ENCODE peak calls at places on chromosome 20, in ten cellular contexts. One of them, this sample, is unnamed.
A peak's percentile ranks its signal among the peaks of the same experiment; 100 is the strongest.

GRCh38 chr20:18279231-18279630 is 9.1 kb upstream of the ZNF133 start:
- DNase-seq in GM23338: no peak
- DNase-seq in neural progenitor cell: no peak
- DNase-seq in K562: no peak
- DNase-seq in fibroblast of lung: no peak
- DNase-seq in hepatocyte: no peak
- DNase-seq in keratinocyte: peak; percentile 55
- DNase-seq in HCT116: no peak
- DNase-seq in A673: no peak
- DNase-seq in GM23248: peak; percentile 54
- DNase-seq in this sample: peak; percentile 79

GRCh38 chr20:9200620-9201019 is 131.7 kb downstream of the PLCB4 start:
- DNase-seq in GM23338: no peak
- DNase-seq in neural progenitor cell: no peak
- DNase-seq in K562: peak; percentile 11
- DNase-seq in fibroblast of lung: peak; percentile 95
- DNase-seq in hepatocyte: peak; percentile 24
- DNase-seq in keratinocyte: no peak
- DNase-seq in HCT116: peak; percentile 36
- DNase-seq in A673: peak; percentile 4
- DNase-seq in GM23248: peak; percentile 64
- DNase-seq in this sample: peak; percentile 14

GRCh38 chr20:34479627-34480026 is 36.6 kb upstream of the DYNLRB1 start:
- DNase-seq in GM23338: no peak
- DNase-seq in neural progenitor cell: no peak
- DNase-seq in K562: no peak
- DNase-seq in fibroblast of lung: no peak
- DNase-seq in hepatocyte: no peak
- DNase-seq in keratinocyte: no peak
- DNase-seq in HCT116: no peak
- DNase-seq in A673: no peak
- DNase-seq in GM23248: no peak
- DNase-seq in this sample: no peak

GRCh38 chr20:24959591-24960301 is 10.7 kb downstream of the CST7 start:
- DNase-seq in GM23338: no peak
- DNase-seq in neural progenitor cell: no peak
- DNase-seq in K562: no peak
- DNase-seq in fibroblast of lung: no peak
- DNase-seq in hepatocyte: no peak
- DNase-seq in keratinocyte: no peak
- DNase-seq in HCT116: no peak
- DNase-seq in A673: no peak
- DNase-seq in GM23248: no peak
- DNase-seq in this sample: no peak

GRCh38 chr20:36543187-36544133 is 2.1 kb downstream of the MYL9 start:
- DNase-seq in GM23338: no peak
- DNase-seq in neural progenitor cell: no peak
- DNase-seq in K562: no peak
- DNase-seq in fibroblast of lung: peak; percentile 74
- DNase-seq in hepatocyte: no peak
- DNase-seq in keratinocyte: no peak
- DNase-seq in HCT116: no peak
- DNase-seq in A673: no peak
- DNase-seq in GM23248: peak; percentile 92
- DNase-seq in this sample: no peak

GRCh38 chr20:43774754-43775153 is 48.0 kb upstream of the GTSF1L start:
- DNase-seq in GM23338: no peak
- DNase-seq in neural progenitor cell: no peak
- DNase-seq in K562: no peak
- DNase-seq in fibroblast of lung: no peak
- DNase-seq in hepatocyte: no peak
- DNase-seq in keratinocyte: no peak
- DNase-seq in HCT116: no peak
- DNase-seq in A673: no peak
- DNase-seq in GM23248: no peak
- DNase-seq in this sample: no peak

GRCh38 chr20:2603816-2604505 is 48.5 kb upstream of the NOP56 start:
- DNase-seq in GM23338: no peak
- DNase-seq in neural progenitor cell: no peak
- DNase-seq in K562: no peak
- DNase-seq in fibroblast of lung: no peak
- DNase-seq in hepatocyte: no peak
- DNase-seq in keratinocyte: no peak
- DNase-seq in HCT116: no peak
- DNase-seq in A673: no peak
- DNase-seq in GM23248: no peak
- DNase-seq in this sample: no peak

GRCh38 chr20:35902545-35902941 is 51.8 kb downstream of the SCAND1 start:
- DNase-seq in GM23338: no peak
- DNase-seq in neural progenitor cell: no peak
- DNase-seq in K562: peak; percentile 64
- DNase-seq in fibroblast of lung: no peak
- DNase-seq in hepatocyte: peak; percentile 11
- DNase-seq in keratinocyte: no peak
- DNase-seq in HCT116: no peak
- DNase-seq in A673: no peak
- DNase-seq in GM23248: no peak
- DNase-seq in this sample: peak; percentile 48

GRCh38 chr20:19314619-19315018 is 102.2 kb downstream of the SLC24A3 start:
- DNase-seq in GM23338: no peak
- DNase-seq in neural progenitor cell: no peak
- DNase-seq in K562: no peak
- DNase-seq in fibroblast of lung: no peak
- DNase-seq in hepatocyte: no peak
- DNase-seq in keratinocyte: peak; percentile 89
- DNase-seq in HCT116: no peak
- DNase-seq in A673: no peak
- DNase-seq in GM23248: no peak
- DNase-seq in this sample: peak; percentile 71

GRCh38 chr20:53940883-53941546 is 129.4 kb downstream of the BCAS1 start:
- DNase-seq in GM23338: peak; percentile 51
- DNase-seq in neural progenitor cell: peak; percentile 51
- DNase-seq in K562: peak; percentile 63
- DNase-seq in fibroblast of lung: peak; percentile 96
- DNase-seq in hepatocyte: no peak
- DNase-seq in keratinocyte: no peak
- DNase-seq in HCT116: no peak
- DNase-seq in A673: no peak
- DNase-seq in GM23248: peak; percentile 93
- DNase-seq in this sample: peak; percentile 83

GRCh38 chr20:63552481-63553249 is 1.3 kb upstream of the FNDC11 start:
- DNase-seq in GM23338: peak; percentile 68
- DNase-seq in neural progenitor cell: no peak
- DNase-seq in K562: peak; percentile 85
- DNase-seq in fibroblast of lung: no peak
- DNase-seq in hepatocyte: no peak
- DNase-seq in keratinocyte: peak; percentile 82
- DNase-seq in HCT116: no peak
- DNase-seq in A673: no peak
- DNase-seq in GM23248: no peak
- DNase-seq in this sample: peak; percentile 39

GRCh38 chr20:44582321-44583025 is at the start of gene PKIG:
- DNase-seq in GM23338: no peak
- DNase-seq in neural progenitor cell: peak; percentile 54
- DNase-seq in K562: peak; percentile 39
- DNase-seq in fibroblast of lung: peak; percentile 89
- DNase-seq in hepatocyte: peak; percentile 37
- DNase-seq in keratinocyte: no peak
- DNase-seq in HCT116: no peak
- DNase-seq in A673: peak; percentile 81
- DNase-seq in GM23248: peak; percentile 88
- DNase-seq in this sample: peak; percentile 45

GRCh38 chr20:47993035-47993755 is 207.9 kb upstream of the SULF2 start:
- DNase-seq in GM23338: no peak
- DNase-seq in neural progenitor cell: no peak
- DNase-seq in K562: no peak
- DNase-seq in fibroblast of lung: no peak
- DNase-seq in hepatocyte: peak; percentile 35
- DNase-seq in keratinocyte: no peak
- DNase-seq in HCT116: no peak
- DNase-seq in A673: no peak
- DNase-seq in GM23248: no peak
- DNase-seq in this sample: no peak

GRCh38 chr20:37968726-37969401 is 64.4 kb downstream of the TTI1 start:
- DNase-seq in GM23338: peak; percentile 45
- DNase-seq in neural progenitor cell: peak; percentile 58
- DNase-seq in K562: no peak
- DNase-seq in fibroblast of lung: no peak
- DNase-seq in hepatocyte: no peak
- DNase-seq in keratinocyte: no peak
- DNase-seq in HCT116: no peak
- DNase-seq in A673: peak; percentile 74
- DNase-seq in GM23248: peak; percentile 18
- DNase-seq in this sample: no peak

GRCh38 chr20:10696650-10697049 is 22.9 kb upstream of the JAG1 start:
- DNase-seq in GM23338: peak; percentile 75
- DNase-seq in neural progenitor cell: peak; percentile 14
- DNase-seq in K562: peak; percentile 33
- DNase-seq in fibroblast of lung: no peak
- DNase-seq in hepatocyte: no peak
- DNase-seq in keratinocyte: no peak
- DNase-seq in HCT116: no peak
- DNase-seq in A673: peak; percentile 35
- DNase-seq in GM23248: no peak
- DNase-seq in this sample: no peak

GRCh38 chr20:2742934-2743559 is 50.5 kb downstream of the EBF4 start:
- DNase-seq in GM23338: peak; percentile 90
- DNase-seq in neural progenitor cell: peak; percentile 89
- DNase-seq in K562: peak; percentile 70
- DNase-seq in fibroblast of lung: peak; percentile 39
- DNase-seq in hepatocyte: peak; percentile 83
- DNase-seq in keratinocyte: peak; percentile 15
- DNase-seq in HCT116: peak; percentile 54
- DNase-seq in A673: peak; percentile 82
- DNase-seq in GM23248: peak; percentile 80
- DNase-seq in this sample: peak; percentile 54

GRCh38 chr20:48128436-48128835 is 343.2 kb upstream of the SULF2 start:
- DNase-seq in GM23338: no peak
- DNase-seq in neural progenitor cell: no peak
- DNase-seq in K562: no peak
- DNase-seq in fibroblast of lung: peak; percentile 37
- DNase-seq in hepatocyte: no peak
- DNase-seq in keratinocyte: no peak
- DNase-seq in HCT116: no peak
- DNase-seq in A673: no peak
- DNase-seq in GM23248: peak; percentile 30
- DNase-seq in this sample: peak; percentile 62

GRCh38 chr20:54199721-54200176 is 8.1 kb upstream of the PFDN4 start:
- DNase-seq in GM23338: peak; percentile 88
- DNase-seq in neural progenitor cell: peak; percentile 73
- DNase-seq in K562: peak; percentile 78
- DNase-seq in fibroblast of lung: peak; percentile 56
- DNase-seq in hepatocyte: peak; percentile 85
- DNase-seq in keratinocyte: no peak
- DNase-seq in HCT116: peak; percentile 71
- DNase-seq in A673: peak; percentile 79
- DNase-seq in GM23248: peak; percentile 78
- DNase-seq in this sample: peak; percentile 70

GRCh38 chr20:32555584-32555983 is 29.5 kb downstream of the NOL4L start:
- DNase-seq in GM23338: no peak
- DNase-seq in neural progenitor cell: no peak
- DNase-seq in K562: no peak
- DNase-seq in fibroblast of lung: no peak
- DNase-seq in hepatocyte: no peak
- DNase-seq in keratinocyte: no peak
- DNase-seq in HCT116: no peak
- DNase-seq in A673: no peak
- DNase-seq in GM23248: no peak
- DNase-seq in this sample: no peak
- TF ChIP-seq EZH2 in GM23338: no peak
- TF ChIP-seq EZH2 in neural progenitor cell: no peak
- TF ChIP-seq EZH2 in K562: no peak
- TF ChIP-seq EZH2 in fibroblast of lung: no peak
- TF ChIP-seq EZH2 in hepatocyte: no peak
- TF ChIP-seq EZH2 in keratinocyte: no peak
- TF ChIP-seq EZH2 in HCT116: no peak
- TF ChIP-seq EZH2 in A673: no peak
- TF ChIP-seq EZH2 in GM23248: no peak
- TF ChIP-seq EZH2 in this sample: no peak

GRCh38 chr20:8155848-8156602 is 24.0 kb downstream of the PLCB1 start:
- DNase-seq in GM23338: no peak
- DNase-seq in neural progenitor cell: no peak
- DNase-seq in K562: no peak
- DNase-seq in fibroblast of lung: peak; percentile 43
- DNase-seq in hepatocyte: no peak
- DNase-seq in keratinocyte: no peak
- DNase-seq in HCT116: no peak
- DNase-seq in A673: no peak
- DNase-seq in GM23248: peak; percentile 15
- DNase-seq in this sample: no peak
- H3K4me1 ChIP-seq in GM23338: no peaks in the 10 kb centered on the region
- H3K4me1 ChIP-seq in neural progenitor cell: peaks cover 4% of the 10 kb centered on the region
- H3K4me1 ChIP-seq in K562: no peaks in the 10 kb centered on the region
- H3K4me1 ChIP-seq in fibroblast of lung: peaks cover 15% of the 10 kb centered on the region
- H3K4me1 ChIP-seq in hepatocyte: peaks cover 15% of the 10 kb centered on the region
- H3K4me1 ChIP-seq in keratinocyte: no peaks in the 10 kb centered on the region
- H3K4me1 ChIP-seq in HCT116: peaks cover 24% of the 10 kb centered on the region
- H3K4me1 ChIP-seq in A673: peaks cover 57% of the 10 kb centered on the region
- H3K4me1 ChIP-seq in GM23248: peaks cover 48% of the 10 kb centered on the region
- H3K4me1 ChIP-seq in this sample: no peaks in the 10 kb centered on the region

DNA sequence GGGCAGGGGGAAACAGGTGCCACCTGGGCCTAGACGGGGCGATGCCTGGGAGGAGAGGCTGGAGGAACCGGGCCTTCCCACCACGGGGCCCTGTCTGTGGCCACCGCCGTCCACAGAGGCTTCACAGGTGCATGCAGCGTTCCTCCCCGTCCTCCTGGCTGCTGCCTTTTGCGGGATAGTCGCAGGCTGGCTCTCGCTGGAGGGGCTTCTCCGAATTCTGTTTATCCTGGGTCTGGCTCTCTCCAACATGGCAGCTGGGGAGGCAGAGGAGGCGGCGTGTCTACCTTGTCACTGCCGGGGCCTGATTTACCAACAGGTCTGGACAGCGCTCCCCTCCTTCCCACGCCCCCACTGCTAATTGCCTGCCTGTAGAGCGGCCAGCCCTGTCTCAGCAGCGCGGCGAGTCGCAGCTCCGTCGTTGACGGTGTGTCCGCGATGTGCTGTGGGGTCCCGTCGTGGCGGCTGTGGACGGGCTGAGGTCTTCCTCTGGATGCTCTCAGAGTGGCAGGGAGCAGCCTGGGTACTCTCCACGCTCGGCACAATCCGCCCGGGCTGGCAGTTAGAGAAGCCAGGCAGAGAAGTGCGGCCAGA is 262.9 kb downstream of the TAF4 start:
- DNase-seq in GM23338: no peak
- DNase-seq in neural progenitor cell: peak; percentile 36
- DNase-seq in K562: no peak
- DNase-seq in fibroblast of lung: no peak
- DNase-seq in hepatocyte: no peak
- DNase-seq in keratinocyte: no peak
- DNase-seq in HCT116: no peak
- DNase-seq in A673: no peak
- DNase-seq in GM23248: no peak
- DNase-seq in this sample: peak; percentile 11
- TF ChIP-seq EZH2 in GM23338: no peak
- TF ChIP-seq EZH2 in neural progenitor cell: no peak
- TF ChIP-seq EZH2 in K562: no peak
- TF ChIP-seq EZH2 in fibroblast of lung: no peak
- TF ChIP-seq EZH2 in hepatocyte: no peak
- TF ChIP-seq EZH2 in keratinocyte: peak; percentile 23
- TF ChIP-seq EZH2 in HCT116: no peak
- TF ChIP-seq EZH2 in A673: no peak
- TF ChIP-seq EZH2 in GM23248: no peak
- TF ChIP-seq EZH2 in this sample: no peak

GRCh38 chr20:32206383-32207210 is 946 bp downstream of the PLAGL2 start:
- DNase-seq in GM23338: no peak
- DNase-seq in neural progenitor cell: peak; percentile 13
- DNase-seq in K562: peak; percentile 13
- DNase-seq in fibroblast of lung: no peak
- DNase-seq in hepatocyte: peak; percentile 35
- DNase-seq in keratinocyte: no peak
- DNase-seq in HCT116: no peak
- DNase-seq in A673: no peak
- DNase-seq in GM23248: peak; percentile 33
- DNase-seq in this sample: no peak
- H3K4me1 ChIP-seq in GM23338: peaks cover 44% of the 10 kb centered on the region
- H3K4me1 ChIP-seq in neural progenitor cell: peaks cover 30% of the 10 kb centered on the region
- H3K4me1 ChIP-seq in K562: peaks cover 18% of the 10 kb centered on the region
- H3K4me1 ChIP-seq in fibroblast of lung: peaks cover 6% of the 10 kb centered on the region
- H3K4me1 ChIP-seq in hepatocyte: peaks cover 78% of the 10 kb centered on the region
- H3K4me1 ChIP-seq in keratinocyte: peaks cover 57% of the 10 kb centered on the region
- H3K4me1 ChIP-seq in HCT116: peaks cover 6% of the 10 kb centered on the region
- H3K4me1 ChIP-seq in A673: peaks cover 26% of the 10 kb centered on the region
- H3K4me1 ChIP-seq in GM23248: peaks cover 39% of the 10 kb centered on the region
- H3K4me1 ChIP-seq in this sample: peaks cover 57% of the 10 kb centered on the region

This sample was measured in mammary epithelial cell.